ENCODE peak calls at places on chromosomes 6 and 20, in ten cellular contexts. G, F, I, H, E, M, J, V, W and U are unnamed samples.

GRCh38 chr20:44228465-44229258 is 18.1 kb upstream of the OSER1 start:
- DNase-seq in G (no peak), F (no peak), I (no peak), H (no peak), E (no peak), M (no peak), J (no peak), V (no peak), W (no peak), U (no peak)

GRCh38 chr6:5271926-5272325 is 10.6 kb downstream of the FARS2 start:
- DNase-seq in G (no peak), F (no peak), I (no peak), H (no peak), E (no peak), M (no peak), J (no peak), V (no peak), W (no peak), U (no peak)

GRCh38 chr6:118297821-118298220 is 250.3 kb upstream of the PLN start:
- DNase-seq in G (no peak), F (no peak), I (no peak), H (no peak), E (no peak), M (no peak), J (no peak), V (no peak), W (no peak), U (no peak)

GRCh38 chr6:165718486-165718885 is 55.4 kb upstream of the PDE10A start:
- DNase-seq in G (no peak), F (no peak), I (no peak), H (no peak), E (no peak), M (no peak), J (no peak), V (no peak), W (no peak), U (no peak)

GRCh38 chr20:32505723-32506473 is 79.2 kb downstream of the NOL4L start:
- DNase-seq in G (no peak), F (no peak), I (no peak), H (no peak), E (no peak), M (no peak), J (no peak), V (no peak), W (no peak), U (peak; percentile 41)

GRCh38 chr6:3438190-3439167 is 18.4 kb downstream of the SLC22A23 start:
- DNase-seq in G (peak; percentile 44), F (no peak), I (no peak), H (no peak), E (peak; percentile 46), M (no peak), J (no peak), V (no peak), W (no peak), U (no peak)

GRCh38 chr20:1874534-1875168 is 20.6 kb upstream of the SIRPA start:
- DNase-seq in G (no peak), F (no peak), I (no peak), H (no peak), E (peak; percentile 92), M (no peak), J (no peak), V (no peak), W (peak; percentile 72), U (no peak)

GRCh38 chr6:8651998-8652397 is 216.7 kb upstream of the SLC35B3 start:
- DNase-seq in G (no peak), F (no peak), I (no peak), H (no peak), E (no peak), M (no peak), J (no peak), V (no peak), W (no peak), U (no peak)

GRCh38 chr6:15033850-15034203 is 212.0 kb upstream of the JARID2 start:
- DNase-seq in G (peak; percentile 9), F (no peak), I (no peak), H (no peak), E (no peak), M (no peak), J (no peak), V (no peak), W (no peak), U (no peak)

GRCh38 chr20:44419131-44419844 is 56.4 kb upstream of the TTPAL start:
- DNase-seq in G (no peak), F (no peak), I (no peak), H (no peak), E (peak; percentile 99), M (no peak), J (no peak), V (no peak), W (no peak), U (no peak)

GRCh38 chr6:21678990-21679389 is 85.4 kb downstream of the SOX4 start:
- DNase-seq in G (no peak), F (no peak), I (no peak), H (no peak), E (no peak), M (no peak), J (no peak), V (no peak), W (no peak), U (no peak)

GRCh38 chr6:20400476-20401402 is 940 bp upstream of the E2F3 start:
- DNase-seq in G (peak; percentile 71), F (peak; percentile 32), I (peak; percentile 23), H (peak; percentile 20), E (no peak), M (peak; percentile 62), J (no peak), V (peak; percentile 35), W (peak; percentile 71), U (peak; percentile 84)

GRCh38 chr6:139888691-139889122 is 514.3 kb upstream of the CITED2 start:
- DNase-seq in G (no peak), F (no peak), I (no peak), H (no peak), E (no peak), M (peak; percentile 18), J (no peak), V (no peak), W (no peak), U (no peak)

GRCh38 chr6:35634316-35634715 is 54.4 kb downstream of the FKBP5 start:
- DNase-seq in G (no peak), F (no peak), I (no peak), H (no peak), E (peak; percentile 51), M (no peak), J (no peak), V (no peak), W (peak; percentile 84), U (no peak)

GRCh38 chr6:82521369-82521768 is 157.8 kb downstream of the TPBG start:
- DNase-seq in G (no peak), F (no peak), I (no peak), H (no peak), E (no peak), M (no peak), J (no peak), V (no peak), W (no peak), U (no peak)

GRCh38 chr6:88650029-88650619 is 313.3 kb downstream of the RNGTT start:
- DNase-seq in G (no peak), F (peak; percentile 91), I (no peak), H (no peak), E (no peak), M (no peak), J (no peak), V (no peak), W (no peak), U (no peak)

GRCh38 chr6:160355001-160355400 is 6.8 kb downstream of the SLC22A3 start:
- DNase-seq in G (no peak), F (no peak), I (no peak), H (no peak), E (peak; percentile 31), M (no peak), J (no peak), V (no peak), W (no peak), U (no peak)